ENCODE peak calls at places on chromosome 10, in five cellular contexts. One of them, this sample, is unnamed.

GRCh38 chr10:5588080-5588453 is 63.3 kb downstream of the CALML3 start:
- DNase-seq in NCI-H510A: no peak
- DNase-seq in HS-27A: no peak
- DNase-seq in activated naive CD8-positive, alpha-beta T cell treated with anti-CD3 and anti-CD28 coated beads, Interleukin-2, amount 50 U/mL, for 24 hours: no peak
- DNase-seq in CD4-positive, alpha-beta T cell: no peak
- DNase-seq in this sample: no peak

GRCh38 chr10:126712681-126713080 is 42.2 kb upstream of the C10orf90 start:
- DNase-seq in NCI-H510A: no peak
- DNase-seq in CD4-positive, alpha-beta T cell: no peak
- DNase-seq in activated naive CD8-positive, alpha-beta T cell treated with anti-CD3 and anti-CD28 coated beads, Interleukin-2, amount 50 U/mL, for 24 hours: no peak
- DNase-seq in HS-27A: no peak
- DNase-seq in this sample: no peak

GRCh38 chr10:77636286-77636966 is 1.2 kb downstream of the KCNMA1 start:
- DNase-seq in CD4-positive, alpha-beta T cell: no peak
- DNase-seq in NCI-H510A: no peak
- DNase-seq in HS-27A: no peak
- DNase-seq in activated naive CD8-positive, alpha-beta T cell treated with anti-CD3 and anti-CD28 coated beads, Interleukin-2, amount 50 U/mL, for 24 hours: no peak
- DNase-seq in this sample: no peak

GRCh38 chr10:57905866-57906265 is 361.8 kb downstream of the IPMK start:
- DNase-seq in activated naive CD8-positive, alpha-beta T cell treated with anti-CD3 and anti-CD28 coated beads, Interleukin-2, amount 50 U/mL, for 24 hours: no peak
- DNase-seq in HS-27A: no peak
- DNase-seq in CD4-positive, alpha-beta T cell: no peak
- DNase-seq in NCI-H510A: no peak
- DNase-seq in this sample: no peak

GRCh38 chr10:11472158-11472753 is 139.2 kb downstream of the USP6NL start:
- DNase-seq in CD4-positive, alpha-beta T cell: peak
- DNase-seq in activated naive CD8-positive, alpha-beta T cell treated with anti-CD3 and anti-CD28 coated beads, Interleukin-2, amount 50 U/mL, for 24 hours: peak
- DNase-seq in HS-27A: no peak
- DNase-seq in NCI-H510A: no peak
- DNase-seq in this sample: peak

GRCh38 chr10:16967000-16967865 is 150.0 kb upstream of the RSU1 start:
- DNase-seq in activated naive CD8-positive, alpha-beta T cell treated with anti-CD3 and anti-CD28 coated beads, Interleukin-2, amount 50 U/mL, for 24 hours: no peak
- DNase-seq in CD4-positive, alpha-beta T cell: no peak
- DNase-seq in HS-27A: no peak
- DNase-seq in NCI-H510A: no peak
- DNase-seq in this sample: no peak

GRCh38 chr10:105586451-105587098 is 945.5 kb downstream of the SORCS3 start:
- DNase-seq in HS-27A: peak
- DNase-seq in NCI-H510A: no peak
- DNase-seq in CD4-positive, alpha-beta T cell: no peak
- DNase-seq in activated naive CD8-positive, alpha-beta T cell treated with anti-CD3 and anti-CD28 coated beads, Interleukin-2, amount 50 U/mL, for 24 hours: no peak
- DNase-seq in this sample: no peak

GRCh38 chr10:132919374-132920100 is 22.8 kb downstream of the CFAP46 start:
- DNase-seq in CD4-positive, alpha-beta T cell: no peak
- DNase-seq in activated naive CD8-positive, alpha-beta T cell treated with anti-CD3 and anti-CD28 coated beads, Interleukin-2, amount 50 U/mL, for 24 hours: no peak
- DNase-seq in HS-27A: no peak
- DNase-seq in NCI-H510A: no peak
- DNase-seq in this sample: no peak

GRCh38 chr10:79379512-79380124 is 32.3 kb downstream of the PPIF start:
- DNase-seq in HS-27A: no peak
- DNase-seq in CD4-positive, alpha-beta T cell: no peak
- DNase-seq in activated naive CD8-positive, alpha-beta T cell treated with anti-CD3 and anti-CD28 coated beads, Interleukin-2, amount 50 U/mL, for 24 hours: no peak
- DNase-seq in NCI-H510A: no peak
- DNase-seq in this sample: no peak

GRCh38 chr10:121594623-121595320 is 3.5 kb downstream of the FGFR2 start:
- DNase-seq in HS-27A: no peak
- DNase-seq in activated naive CD8-positive, alpha-beta T cell treated with anti-CD3 and anti-CD28 coated beads, Interleukin-2, amount 50 U/mL, for 24 hours: no peak
- DNase-seq in NCI-H510A: no peak
- DNase-seq in CD4-positive, alpha-beta T cell: no peak
- DNase-seq in this sample: no peak

GRCh38 chr10:5973069-5973468 is 4.3 kb downstream of the IL15RA start:
- DNase-seq in activated naive CD8-positive, alpha-beta T cell treated with anti-CD3 and anti-CD28 coated beads, Interleukin-2, amount 50 U/mL, for 24 hours: no peak
- DNase-seq in CD4-positive, alpha-beta T cell: no peak
- DNase-seq in HS-27A: no peak
- DNase-seq in NCI-H510A: no peak
- DNase-seq in this sample: no peak

GRCh38 chr10:123455861-123456260 is 210.3 kb upstream of the GPR26 start:
- DNase-seq in NCI-H510A: no peak
- DNase-seq in CD4-positive, alpha-beta T cell: no peak
- DNase-seq in HS-27A: no peak
- DNase-seq in activated naive CD8-positive, alpha-beta T cell treated with anti-CD3 and anti-CD28 coated beads, Interleukin-2, amount 50 U/mL, for 24 hours: no peak
- DNase-seq in this sample: no peak

GRCh38 chr10:78259394-78259793 is 225.7 kb downstream of the RPS24 start:
- DNase-seq in activated naive CD8-positive, alpha-beta T cell treated with anti-CD3 and anti-CD28 coated beads, Interleukin-2, amount 50 U/mL, for 24 hours: no peak
- DNase-seq in NCI-H510A: no peak
- DNase-seq in CD4-positive, alpha-beta T cell: no peak
- DNase-seq in HS-27A: no peak
- DNase-seq in this sample: no peak

GRCh38 chr10:31599626-31600504 is 280.8 kb downstream of the ZEB1 start:
- DNase-seq in NCI-H510A: no peak
- DNase-seq in CD4-positive, alpha-beta T cell: no peak
- DNase-seq in HS-27A: no peak
- DNase-seq in activated naive CD8-positive, alpha-beta T cell treated with anti-CD3 and anti-CD28 coated beads, Interleukin-2, amount 50 U/mL, for 24 hours: no peak
- DNase-seq in this sample: no peak

GRCh38 chr10:24446739-24447138 is 237.8 kb downstream of the KIAA1217 start:
- DNase-seq in activated naive CD8-positive, alpha-beta T cell treated with anti-CD3 and anti-CD28 coated beads, Interleukin-2, amount 50 U/mL, for 24 hours: no peak
- DNase-seq in HS-27A: no peak
- DNase-seq in NCI-H510A: no peak
- DNase-seq in CD4-positive, alpha-beta T cell: no peak
- DNase-seq in this sample: no peak

GRCh38 chr10:100022403-100022802 is 12.7 kb upstream of the DNMBP start:
- DNase-seq in HS-27A: no peak
- DNase-seq in CD4-positive, alpha-beta T cell: no peak
- DNase-seq in NCI-H510A: no peak
- DNase-seq in activated naive CD8-positive, alpha-beta T cell treated with anti-CD3 and anti-CD28 coated beads, Interleukin-2, amount 50 U/mL, for 24 hours: no peak
- DNase-seq in this sample: no peak

GRCh38 chr10:33841678-33842077 is 507.2 kb upstream of the NRP1 start:
- DNase-seq in activated naive CD8-positive, alpha-beta T cell treated with anti-CD3 and anti-CD28 coated beads, Interleukin-2, amount 50 U/mL, for 24 hours: no peak
- DNase-seq in HS-27A: no peak
- DNase-seq in NCI-H510A: no peak
- DNase-seq in CD4-positive, alpha-beta T cell: no peak
- DNase-seq in this sample: no peak

GRCh38 chr10:130300608-130301025 is 164.4 kb downstream of the GLRX3 start:
- DNase-seq in NCI-H510A: no peak
- DNase-seq in HS-27A: no peak
- DNase-seq in CD4-positive, alpha-beta T cell: peak
- DNase-seq in activated naive CD8-positive, alpha-beta T cell treated with anti-CD3 and anti-CD28 coated beads, Interleukin-2, amount 50 U/mL, for 24 hours: peak
- DNase-seq in this sample: no peak

GRCh38 chr10:16612148-16612742 is 90.6 kb upstream of the C1QL3 start:
- DNase-seq in activated naive CD8-positive, alpha-beta T cell treated with anti-CD3 and anti-CD28 coated beads, Interleukin-2, amount 50 U/mL, for 24 hours: peak
- DNase-seq in NCI-H510A: no peak
- DNase-seq in CD4-positive, alpha-beta T cell: no peak
- DNase-seq in HS-27A: no peak
- DNase-seq in this sample: no peak

GRCh38 chr10:132606536-132607316 is 69.1 kb downstream of the INPP5A start:
- DNase-seq in activated naive CD8-positive, alpha-beta T cell treated with anti-CD3 and anti-CD28 coated beads, Interleukin-2, amount 50 U/mL, for 24 hours: no peak
- DNase-seq in NCI-H510A: no peak
- DNase-seq in CD4-positive, alpha-beta T cell: no peak
- DNase-seq in HS-27A: no peak
- DNase-seq in this sample: no peak

GRCh38 chr10:53010362-53010907 is 237.9 kb upstream of the MBL2 start:
- DNase-seq in HS-27A: no peak
- DNase-seq in activated naive CD8-positive, alpha-beta T cell treated with anti-CD3 and anti-CD28 coated beads, Interleukin-2, amount 50 U/mL, for 24 hours: no peak
- DNase-seq in CD4-positive, alpha-beta T cell: no peak
- DNase-seq in NCI-H510A: no peak
- DNase-seq in this sample: no peak

GRCh38 chr10:129021597-129022304 is 445.3 kb upstream of the MGMT start:
- DNase-seq in HS-27A: no peak
- DNase-seq in CD4-positive, alpha-beta T cell: no peak
- DNase-seq in activated naive CD8-positive, alpha-beta T cell treated with anti-CD3 and anti-CD28 coated beads, Interleukin-2, amount 50 U/mL, for 24 hours: no peak
- DNase-seq in NCI-H510A: no peak
- DNase-seq in this sample: no peak

GRCh38 chr10:70674560-70675495 is 2.5 kb downstream of the ADAMTS14 start:
- DNase-seq in NCI-H510A: no peak
- DNase-seq in HS-27A: no peak
- DNase-seq in activated naive CD8-positive, alpha-beta T cell treated with anti-CD3 and anti-CD28 coated beads, Interleukin-2, amount 50 U/mL, for 24 hours: no peak
- DNase-seq in CD4-positive, alpha-beta T cell: no peak
- DNase-seq in this sample: no peak

This sample was measured in memory B cell.